ENCODE peak calls at places on chromosomes 12 and 14, in eight cellular contexts. V is OCI-LY7, C is HCT116, I is hepatocyte, E is PC-3, P is SK-N-SH, H is GM23338, K is MM.1S. T is an unnamed sample. For H3K9me2, the result is how much of the 10 kb centered on the place peaks cover.

GRCh38 chr14:41604793-41605534 is 1.7 kb upstream of the LRFN5 start:
- DNase-seq in V (no peak), C (no peak), I (peak), E (no peak), P (no peak), H (peak), K (no peak), T (no peak)

GRCh38 chr12:110577717-110578521 is 5.2 kb downstream of the PPTC7 start:
- DNase-seq in V (no peak), C (peak), I (peak), E (peak), P (no peak), H (no peak), K (no peak), T (peak)

GRCh38 chr14:37865719-37866549 is 270.5 kb downstream of the TTC6 start:
- DNase-seq in V (no peak), C (no peak), I (no peak), E (no peak), P (no peak), H (no peak), K (no peak), T (no peak)

GRCh38 chr12:121530600-121531355 is 50.0 kb downstream of the KDM2B start:
- DNase-seq in V (peak), C (no peak), I (peak), E (peak), P (no peak), H (peak), K (no peak), T (no peak)

GRCh38 chr14:75011356-75012097 is 8.8 kb downstream of the EIF2B2 start:
- DNase-seq in V (no peak), C (no peak), I (no peak), E (peak), P (no peak), H (no peak), K (no peak), T (no peak)

GRCh38 chr12:23049180-23049579 is 424.2 kb downstream of the ETNK1 start:
- DNase-seq in V (peak), C (no peak), I (no peak), E (no peak), P (no peak), H (no peak), K (peak), T (no peak)

GRCh38 chr14:78022059-78022458 is 148.1 kb upstream of the NRXN3 start:
- DNase-seq in V (peak), C (peak), I (peak), E (peak), P (peak), H (peak), K (peak), T (peak)

GRCh38 chr12:82874935-82875334 is 188.2 kb downstream of the TMTC2 start:
- DNase-seq in V (no peak), C (no peak), I (peak), E (peak), P (no peak), H (no peak), K (no peak), T (no peak)

GRCh38 chr12:34151019-34151418 is 128.7 kb downstream of the ALG10 start:
- DNase-seq in V (no peak), C (no peak), I (no peak), E (no peak), P (no peak), H (no peak), K (no peak), T (no peak)

GRCh38 chr12:47990351-47991105 is 13.7 kb downstream of the COL2A1 start:
- DNase-seq in V (peak), C (no peak), I (peak), E (no peak), P (no peak), H (no peak), K (peak), T (no peak)

GRCh38 chr14:72600551-72601330 is 293.2 kb downstream of the DPF3 start:
- DNase-seq in V (no peak), C (no peak), I (no peak), E (no peak), P (no peak), H (no peak), K (no peak), T (no peak)

GRCh38 chr12:103181366-103182152 is 224.1 kb downstream of the ASCL1 start:
- DNase-seq in V (no peak), C (no peak), I (no peak), E (no peak), P (no peak), H (no peak), K (no peak), T (no peak)

GRCh38 chr12:92123780-92124707 is 21.6 kb downstream of the BTG1 start:
- DNase-seq in V (no peak), C (no peak), I (no peak), E (no peak), P (no peak), H (no peak), K (peak), T (no peak)

GRCh38 chr14:33657478-33657877 is 293.4 kb downstream of the EGLN3 start:
- DNase-seq in V (no peak), C (no peak), I (no peak), E (peak), P (no peak), H (no peak), K (no peak), T (no peak)

GRCh38 chr12:65462506-65462905 is 184.0 kb downstream of the MSRB3 start:
- DNase-seq in V (no peak), C (no peak), I (no peak), E (no peak), P (no peak), H (no peak), K (no peak), T (no peak)

GRCh38 chr12:113868365-113868764 is 97.8 kb downstream of the RBM19 start:
- DNase-seq in V (no peak), C (no peak), I (no peak), E (no peak), P (no peak), H (no peak), K (no peak), T (no peak)

GRCh38 chr12:51439330-51439729 is 14.7 kb downstream of the SLC4A8 start:
- DNase-seq in V (no peak), C (no peak), I (no peak), E (no peak), P (no peak), H (no peak), K (no peak), T (no peak)

GRCh38 chr12:38152816-38153736 is 163.5 kb upstream of the ALG10B start:
- DNase-seq in V (no peak), C (no peak), I (no peak), E (no peak), P (no peak), H (no peak), K (no peak), T (no peak)

GRCh38 chr12:29086325-29087271 is 62.5 kb upstream of the FAR2 start:
- DNase-seq in V (no peak), C (no peak), I (no peak), E (no peak), P (no peak), H (no peak), K (no peak), T (no peak)

GRCh38 chr12:29082522-29082921 is 66.6 kb upstream of the FAR2 start:
- DNase-seq in V (no peak), C (no peak), I (no peak), E (no peak), P (no peak), H (no peak), K (no peak), T (no peak)

GRCh38 chr12:29081101-29081500 is 68.0 kb upstream of the FAR2 start:
- DNase-seq in V (no peak), C (no peak), I (no peak), E (no peak), P (no peak), H (no peak), K (no peak), T (no peak)
- H3K9me2 ChIP-seq in V (under half), C (under half), I (under half), E (under half), P (under half), H (under half), K (under half), T (under half)

GRCh38 chr12:125533434-125534029 is 468.3 kb downstream of the AACS start:
- DNase-seq in V (peak), C (no peak), I (peak), E (peak), P (peak), H (peak), K (no peak), T (no peak)
- TF ChIP-seq CTCF in V (peak), C (peak), I (peak), E (peak), P (peak), H (peak), K (peak), T (peak)

DNA sequence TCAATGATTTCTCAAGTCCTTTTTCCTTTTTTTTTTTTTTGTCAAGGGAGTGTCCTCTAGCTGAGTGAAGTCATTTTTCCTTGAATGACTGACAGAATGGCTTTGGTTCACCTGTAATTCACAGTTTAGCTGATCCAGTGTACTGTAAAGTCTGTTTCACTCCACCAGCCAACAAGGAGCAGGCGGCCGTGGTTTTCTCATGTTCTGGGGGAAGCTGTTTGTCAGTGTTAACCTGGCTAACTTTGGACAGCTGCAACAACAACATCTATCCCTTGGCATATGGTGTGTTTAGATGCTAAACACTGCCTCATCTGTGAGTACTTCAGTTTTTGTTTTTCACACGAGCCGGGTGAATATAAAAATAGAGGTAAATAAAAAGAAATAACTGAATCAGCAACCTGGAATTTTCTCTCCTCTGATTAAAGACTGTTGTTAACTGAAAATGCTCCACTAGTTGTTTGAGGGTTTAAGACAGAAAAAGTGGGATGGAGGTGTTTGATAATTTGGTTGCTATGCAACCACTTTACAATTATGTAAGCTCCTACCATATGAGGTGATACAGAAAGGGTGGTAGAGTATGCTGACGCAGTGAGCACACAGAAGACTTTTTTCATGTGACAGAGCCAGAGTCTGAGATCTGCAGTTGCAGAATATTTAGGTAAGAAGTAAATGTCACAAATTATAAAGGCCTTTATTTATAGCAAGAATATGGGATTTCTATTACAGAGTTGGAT is 50.3 kb upstream of the SLC2A13 start:
- DNase-seq in V (no peak), C (no peak), I (no peak), E (no peak), P (no peak), H (no peak), K (no peak), T (no peak)
- H3K9me2 ChIP-seq in V (under half), C (under half), I (under half), E (under half), P (under half), H (under half), K (under half), T (under half)

GRCh38 chr14:81952917-81953316 is 419.3 kb upstream of the SEL1L start:
- DNase-seq in V (no peak), C (no peak), I (no peak), E (no peak), P (no peak), H (no peak), K (no peak), T (no peak)

GRCh38 chr14:81942071-81942470 is 408.4 kb upstream of the SEL1L start:
- DNase-seq in V (no peak), C (no peak), I (no peak), E (no peak), P (no peak), H (no peak), K (no peak), T (no peak)

DNA sequence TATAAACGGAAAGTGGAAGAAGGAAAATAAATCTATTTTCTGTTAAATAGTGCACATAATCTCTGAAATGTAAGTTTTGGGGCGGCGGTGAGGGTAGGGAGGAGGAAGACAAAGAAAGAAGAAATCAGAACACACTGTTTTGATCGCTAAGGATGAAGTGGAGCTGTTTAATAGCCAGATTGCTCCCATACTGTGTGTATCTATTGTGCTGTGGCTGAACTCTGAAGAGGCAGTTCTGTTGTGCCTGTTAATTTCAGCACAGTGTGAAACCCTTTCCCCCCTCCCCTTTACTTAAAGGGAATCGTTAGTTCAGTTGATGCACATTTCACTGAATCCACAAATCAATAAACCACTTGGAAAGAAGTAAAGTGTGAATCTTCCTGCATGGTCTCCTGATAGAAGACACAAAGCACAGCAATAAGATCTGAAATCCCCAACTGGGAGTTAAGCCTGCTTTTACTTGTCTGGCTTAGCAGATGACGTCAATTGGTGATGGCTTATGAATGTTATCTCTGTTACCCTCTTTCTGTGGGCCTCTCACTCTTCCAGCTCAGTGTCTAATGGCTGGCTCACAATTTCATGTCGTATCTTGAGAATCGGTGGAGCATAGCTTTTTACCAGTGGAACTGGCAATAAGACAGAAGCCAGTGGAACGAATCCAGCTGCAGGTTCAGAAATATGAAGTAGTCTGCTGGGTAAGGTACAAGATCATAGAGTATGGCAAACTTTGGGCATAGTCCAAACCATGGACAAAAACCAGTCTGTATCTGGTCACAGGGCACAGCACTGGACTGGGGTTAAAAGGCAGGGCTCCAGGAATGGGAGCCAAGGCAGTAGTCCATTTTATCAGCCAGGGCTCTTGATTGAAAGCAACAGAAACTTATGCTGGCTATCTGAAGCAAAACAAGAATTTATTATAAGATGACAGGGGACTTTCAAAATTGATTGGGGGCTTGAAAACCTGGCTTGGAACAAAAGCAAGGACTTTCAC is 413.4 kb upstream of the SEL1L start:
- DNase-seq in V (no peak), C (no peak), I (peak), E (no peak), P (no peak), H (no peak), K (no peak), T (no peak)
- TF ChIP-seq CTCF in V (no peak), C (no peak), I (no peak), E (no peak), P (no peak), H (no peak), K (no peak), T (no peak)

GRCh38 chr14:96409701-96410100 is 17.8 kb downstream of the AK7 start:
- DNase-seq in V (no peak), C (peak), I (no peak), E (peak), P (no peak), H (no peak), K (no peak), T (peak)
- H3K9me2 ChIP-seq in V (under half), C (under half), I (under half), E (under half), P (under half), H (under half), K (under half), T (under half)

GRCh38 chr14:101063121-101063520 is 159.6 kb upstream of the RTL1 start:
- DNase-seq in V (no peak), C (no peak), I (no peak), E (no peak), P (no peak), H (no peak), K (no peak), T (no peak)

GRCh38 chr14:101062611-101063010 is 159.1 kb upstream of the RTL1 start:
- DNase-seq in V (no peak), C (no peak), I (no peak), E (no peak), P (no peak), H (no peak), K (no peak), T (no peak)

GRCh38 chr14:101064718-101065117 is 161.2 kb upstream of the RTL1 start:
- DNase-seq in V (no peak), C (no peak), I (no peak), E (no peak), P (no peak), H (no peak), K (no peak), T (no peak)

GRCh38 chr14:101065246-101065645 is 161.7 kb upstream of the RTL1 start:
- DNase-seq in V (no peak), C (no peak), I (no peak), E (no peak), P (no peak), H (no peak), K (no peak), T (no peak)

DNA sequence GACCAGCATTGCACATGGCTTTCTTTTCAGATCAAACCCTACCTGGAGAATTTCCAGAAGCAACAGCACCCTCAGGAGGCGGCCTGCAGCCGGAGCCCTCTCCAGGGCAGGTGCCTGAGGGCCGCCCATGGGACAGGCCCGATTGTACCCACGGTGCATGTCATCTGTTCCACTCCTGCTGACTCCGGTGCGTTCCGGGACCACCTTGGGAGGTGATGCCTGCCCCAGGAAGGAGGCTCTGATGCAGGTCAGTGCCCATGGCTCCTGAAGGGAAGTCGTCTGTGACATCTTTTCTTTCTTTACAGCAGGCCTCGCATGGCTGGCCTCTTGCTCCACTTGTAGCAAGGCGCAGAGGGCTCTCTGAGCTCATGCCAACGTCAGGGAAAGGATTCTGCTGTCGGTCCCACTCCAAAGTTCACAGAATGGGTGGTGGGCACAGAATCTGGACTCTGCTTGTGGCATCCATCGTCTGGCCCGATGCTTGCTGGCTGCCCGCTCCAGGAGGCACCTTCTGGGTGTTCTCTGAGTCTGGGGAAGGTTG is 160.7 kb upstream of the RTL1 start:
- DNase-seq in V (no peak), C (no peak), I (no peak), E (no peak), P (no peak), H (no peak), K (no peak), T (no peak)
- TF ChIP-seq CTCF in V (no peak), C (no peak), I (no peak), E (no peak), P (no peak), H (no peak), K (no peak), T (no peak)

GRCh38 chr14:51004352-51004800 is 60.1 kb upstream of the PYGL start:
- DNase-seq in V (no peak), C (no peak), I (no peak), E (no peak), P (no peak), H (no peak), K (no peak), T (no peak)

GRCh38 chr14:51014086-51014485 is 69.8 kb upstream of the PYGL start:
- DNase-seq in V (no peak), C (no peak), I (peak), E (peak), P (no peak), H (no peak), K (no peak), T (no peak)

GRCh38 chr14:51006781-51007211 is 62.5 kb upstream of the PYGL start:
- DNase-seq in V (no peak), C (no peak), I (no peak), E (peak), P (peak), H (no peak), K (no peak), T (no peak)

GRCh38 chr14:51004801-51005526 is 60.7 kb upstream of the PYGL start:
- DNase-seq in V (no peak), C (no peak), I (peak), E (peak), P (no peak), H (no peak), K (no peak), T (no peak)

DNA sequence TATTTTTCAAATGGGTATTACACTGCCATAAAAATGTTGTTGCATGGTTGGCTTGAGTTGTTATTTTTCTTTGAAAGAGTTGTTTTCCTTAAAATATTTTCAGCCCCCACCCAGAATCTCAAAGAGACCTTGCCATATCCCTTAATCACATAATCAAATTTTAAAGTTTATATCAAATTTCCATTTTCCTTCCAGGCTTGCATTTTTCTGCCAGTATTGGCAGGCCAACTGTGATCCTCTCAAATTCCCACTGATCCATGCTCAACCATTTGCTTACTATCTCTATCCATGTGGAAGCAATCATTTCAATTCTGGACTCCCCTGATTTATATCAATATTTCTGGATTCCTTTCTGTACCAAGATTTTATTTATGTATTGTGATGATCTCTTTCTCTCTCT is 64.1 kb upstream of the PYGL start:
- DNase-seq in V (no peak), C (no peak), I (no peak), E (no peak), P (no peak), H (no peak), K (no peak), T (no peak)
- H3K9me2 ChIP-seq in V (under half), C (under half), I (under half), E (under half), P (under half), H (under half), K (under half), T (under half)

GRCh38 chr12:56800221-56800620 is 37.1 kb downstream of the HSD17B6 start:
- DNase-seq in V (no peak), C (no peak), I (no peak), E (no peak), P (no peak), H (no peak), K (no peak), T (no peak)
- TF ChIP-seq CTCF in V (no peak), C (no peak), I (no peak), E (no peak), P (no peak), H (no peak), K (no peak), T (no peak)

GRCh38 chr14:50231475-50232275 is at the start of gene SOS2:
- DNase-seq in V (peak), C (peak), I (peak), E (peak), P (peak), H (peak), K (peak), T (peak)
- H3K9me2 ChIP-seq in V (under half), C (under half), I (under half), E (under half), P (under half), H (under half), K (under half), T (under half)

GRCh38 chr12:87332987-87333761 is 696.0 kb downstream of the C12orf50 start:
- DNase-seq in V (no peak), C (no peak), I (no peak), E (no peak), P (peak), H (no peak), K (no peak), T (no peak)
- TF ChIP-seq CTCF in V (no peak), C (no peak), I (no peak), E (no peak), P (no peak), H (no peak), K (no peak), T (no peak)